ENCODE peak calls at places on chromosomes 7 and 10, in eight cellular contexts. One of them, this sample, is unnamed.

GRCh38 chr10:66519616-66520015 is 406.2 kb upstream of the LRRTM3 start:
- DNase-seq in memory B cell: no peak
- DNase-seq in HTR-8/SVneo: no peak
- DNase-seq in iris pigment epithelial cell: no peak
- DNase-seq in AG10803: no peak
- DNase-seq in WTC11: no peak
- DNase-seq in NB4: no peak
- DNase-seq in endothelial cell: no peak
- DNase-seq in this sample: no peak

GRCh38 chr7:80609732-80610131 is 28.7 kb upstream of the CD36 start:
- DNase-seq in endothelial cell: no peak
- DNase-seq in NB4: no peak
- DNase-seq in AG10803: no peak
- DNase-seq in iris pigment epithelial cell: no peak
- DNase-seq in HTR-8/SVneo: no peak
- DNase-seq in WTC11: no peak
- DNase-seq in memory B cell: no peak
- DNase-seq in this sample: peak

GRCh38 chr7:37820708-37821468 is 27.5 kb upstream of the NME8 start:
- DNase-seq in endothelial cell: no peak
- DNase-seq in WTC11: no peak
- DNase-seq in AG10803: no peak
- DNase-seq in memory B cell: no peak
- DNase-seq in NB4: no peak
- DNase-seq in HTR-8/SVneo: no peak
- DNase-seq in iris pigment epithelial cell: no peak
- DNase-seq in this sample: no peak

GRCh38 chr10:119688033-119688508 is 36.9 kb downstream of the BAG3 start:
- DNase-seq in AG10803: no peak
- DNase-seq in NB4: peak
- DNase-seq in HTR-8/SVneo: no peak
- DNase-seq in endothelial cell: no peak
- DNase-seq in memory B cell: no peak
- DNase-seq in iris pigment epithelial cell: no peak
- DNase-seq in WTC11: no peak
- DNase-seq in this sample: no peak

GRCh38 chr10:86413046-86413728 is 46.6 kb upstream of the GRID1 start:
- DNase-seq in iris pigment epithelial cell: peak
- DNase-seq in memory B cell: no peak
- DNase-seq in WTC11: no peak
- DNase-seq in AG10803: peak
- DNase-seq in endothelial cell: no peak
- DNase-seq in NB4: peak
- DNase-seq in HTR-8/SVneo: no peak
- DNase-seq in this sample: no peak

GRCh38 chr10:99234067-99234738 is 1.4 kb downstream of the HPSE2 start:
- DNase-seq in iris pigment epithelial cell: peak
- DNase-seq in HTR-8/SVneo: no peak
- DNase-seq in AG10803: peak
- DNase-seq in WTC11: peak
- DNase-seq in endothelial cell: peak
- DNase-seq in memory B cell: peak
- DNase-seq in NB4: peak
- DNase-seq in this sample: peak

GRCh38 chr10:80421369-80422220 is 13.2 kb downstream of the PRXL2A start:
- DNase-seq in HTR-8/SVneo: no peak
- DNase-seq in memory B cell: no peak
- DNase-seq in AG10803: no peak
- DNase-seq in NB4: peak
- DNase-seq in endothelial cell: no peak
- DNase-seq in iris pigment epithelial cell: no peak
- DNase-seq in WTC11: no peak
- DNase-seq in this sample: no peak

GRCh38 chr10:31288961-31289360 is 30.1 kb upstream of the ZEB1 start:
- DNase-seq in NB4: no peak
- DNase-seq in HTR-8/SVneo: no peak
- DNase-seq in AG10803: peak
- DNase-seq in endothelial cell: no peak
- DNase-seq in WTC11: no peak
- DNase-seq in iris pigment epithelial cell: no peak
- DNase-seq in memory B cell: no peak
- DNase-seq in this sample: no peak

GRCh38 chr10:84825330-84825729 is 496.9 kb downstream of the CCSER2 start:
- DNase-seq in endothelial cell: no peak
- DNase-seq in NB4: no peak
- DNase-seq in iris pigment epithelial cell: peak
- DNase-seq in memory B cell: no peak
- DNase-seq in WTC11: no peak
- DNase-seq in AG10803: peak
- DNase-seq in HTR-8/SVneo: no peak
- DNase-seq in this sample: no peak

GRCh38 chr7:82410461-82410860 is 33.1 kb downstream of the CACNA2D1 start:
- DNase-seq in HTR-8/SVneo: no peak
- DNase-seq in WTC11: no peak
- DNase-seq in AG10803: no peak
- DNase-seq in NB4: no peak
- DNase-seq in endothelial cell: no peak
- DNase-seq in iris pigment epithelial cell: no peak
- DNase-seq in memory B cell: no peak
- DNase-seq in this sample: no peak

GRCh38 chr10:20674870-20675385 is 222.2 kb downstream of the NEBL start:
- DNase-seq in iris pigment epithelial cell: no peak
- DNase-seq in NB4: no peak
- DNase-seq in WTC11: no peak
- DNase-seq in AG10803: no peak
- DNase-seq in endothelial cell: no peak
- DNase-seq in memory B cell: no peak
- DNase-seq in HTR-8/SVneo: no peak
- DNase-seq in this sample: no peak

GRCh38 chr7:55545496-55545895 is 26.8 kb downstream of the VOPP1 start:
- DNase-seq in NB4: no peak
- DNase-seq in WTC11: no peak
- DNase-seq in memory B cell: no peak
- DNase-seq in AG10803: peak
- DNase-seq in HTR-8/SVneo: no peak
- DNase-seq in iris pigment epithelial cell: peak
- DNase-seq in endothelial cell: no peak
- DNase-seq in this sample: no peak

GRCh38 chr7:23022258-23022745 is 8.4 kb upstream of the HYCC1 start:
- DNase-seq in WTC11: no peak
- DNase-seq in iris pigment epithelial cell: peak
- DNase-seq in AG10803: peak
- DNase-seq in NB4: no peak
- DNase-seq in HTR-8/SVneo: no peak
- DNase-seq in memory B cell: no peak
- DNase-seq in endothelial cell: no peak
- DNase-seq in this sample: no peak

GRCh38 chr7:141262101-141262819 is 188.4 kb downstream of the TMEM178B start:
- DNase-seq in WTC11: no peak
- DNase-seq in AG10803: no peak
- DNase-seq in iris pigment epithelial cell: peak
- DNase-seq in memory B cell: no peak
- DNase-seq in NB4: no peak
- DNase-seq in endothelial cell: peak
- DNase-seq in HTR-8/SVneo: no peak
- DNase-seq in this sample: no peak

GRCh38 chr10:35972275-35972674 is 330.2 kb upstream of the FZD8 start:
- DNase-seq in endothelial cell: no peak
- DNase-seq in NB4: no peak
- DNase-seq in memory B cell: no peak
- DNase-seq in AG10803: no peak
- DNase-seq in WTC11: no peak
- DNase-seq in iris pigment epithelial cell: no peak
- DNase-seq in HTR-8/SVneo: no peak
- DNase-seq in this sample: no peak

GRCh38 chr7:138226001-138226476 is 149.8 kb downstream of the AKR1D1 start:
- DNase-seq in HTR-8/SVneo: peak
- DNase-seq in AG10803: no peak
- DNase-seq in NB4: no peak
- DNase-seq in endothelial cell: no peak
- DNase-seq in WTC11: no peak
- DNase-seq in memory B cell: no peak
- DNase-seq in iris pigment epithelial cell: peak
- DNase-seq in this sample: peak

This sample was measured in erythroblast.